ENCODE peak calls at places on chromosomes 1 and 21, in seven cellular contexts. One of them, this sample, is unnamed.

GRCh38 chr1:17908945-17909344 is 153.8 kb downstream of the ACTL8 start:
- DNase-seq in spleen: peak; percentile 31
- DNase-seq in GM23338: no peak
- DNase-seq in adrenal gland: no peak
- DNase-seq in psoas muscle: no peak
- DNase-seq in uterus: no peak
- DNase-seq in neural progenitor cell: no peak
- DNase-seq in this sample: no peak

GRCh38 chr1:211483896-211484612 is 7.9 kb downstream of the RD3 start:
- DNase-seq in spleen: peak; percentile 41
- DNase-seq in adrenal gland: no peak
- DNase-seq in GM23338: no peak
- DNase-seq in psoas muscle: no peak
- DNase-seq in uterus: no peak
- DNase-seq in neural progenitor cell: no peak
- DNase-seq in this sample: peak; percentile 13

GRCh38 chr1:107935396-107936064 is 29.4 kb downstream of the VAV3 start:
- DNase-seq in adrenal gland: no peak
- DNase-seq in neural progenitor cell: no peak
- DNase-seq in uterus: no peak
- DNase-seq in GM23338: no peak
- DNase-seq in spleen: no peak
- DNase-seq in psoas muscle: no peak
- DNase-seq in this sample: no peak

GRCh38 chr1:50213505-50213904 is 104.8 kb downstream of the ELAVL4 start:
- DNase-seq in uterus: no peak
- DNase-seq in neural progenitor cell: no peak
- DNase-seq in psoas muscle: no peak
- DNase-seq in spleen: no peak
- DNase-seq in GM23338: no peak
- DNase-seq in adrenal gland: no peak
- DNase-seq in this sample: no peak

GRCh38 chr1:30600706-30601105 is 122.7 kb downstream of the MATN1 start:
- DNase-seq in spleen: no peak
- DNase-seq in GM23338: no peak
- DNase-seq in adrenal gland: no peak
- DNase-seq in uterus: no peak
- DNase-seq in psoas muscle: no peak
- DNase-seq in neural progenitor cell: peak; percentile 19
- DNase-seq in this sample: peak; percentile 24

GRCh38 chr1:42422672-42423236 is 33.1 kb downstream of the ZMYND12 start:
- DNase-seq in uterus: no peak
- DNase-seq in spleen: no peak
- DNase-seq in psoas muscle: no peak
- DNase-seq in GM23338: no peak
- DNase-seq in adrenal gland: no peak
- DNase-seq in neural progenitor cell: no peak
- DNase-seq in this sample: no peak

GRCh38 chr1:62286778-62287224 is 32.4 kb downstream of the KANK4 start:
- DNase-seq in GM23338: peak; percentile 81
- DNase-seq in spleen: peak; percentile 59
- DNase-seq in uterus: no peak
- DNase-seq in adrenal gland: no peak
- DNase-seq in psoas muscle: no peak
- DNase-seq in neural progenitor cell: peak; percentile 72
- DNase-seq in this sample: no peak

GRCh38 chr1:65059930-65060538 is 88.0 kb upstream of the AK4 start:
- DNase-seq in neural progenitor cell: peak; percentile 7
- DNase-seq in uterus: no peak
- DNase-seq in spleen: no peak
- DNase-seq in psoas muscle: no peak
- DNase-seq in adrenal gland: no peak
- DNase-seq in GM23338: peak; percentile 48
- DNase-seq in this sample: no peak

GRCh38 chr1:116453906-116454305 is 80.9 kb downstream of the ATP1A1 start:
- DNase-seq in adrenal gland: no peak
- DNase-seq in spleen: no peak
- DNase-seq in neural progenitor cell: peak; percentile 34
- DNase-seq in psoas muscle: no peak
- DNase-seq in GM23338: peak; percentile 22
- DNase-seq in uterus: no peak
- DNase-seq in this sample: no peak

GRCh38 chr1:79193211-79194079 is 186.9 kb upstream of the ADGRL4 start:
- DNase-seq in neural progenitor cell: peak; percentile 8
- DNase-seq in psoas muscle: no peak
- DNase-seq in uterus: no peak
- DNase-seq in GM23338: peak; percentile 75
- DNase-seq in spleen: no peak
- DNase-seq in adrenal gland: no peak
- DNase-seq in this sample: no peak

GRCh38 chr1:22208265-22208972 is 65.5 kb upstream of the WNT4 start:
- DNase-seq in neural progenitor cell: peak; percentile 97
- DNase-seq in spleen: peak; percentile 35
- DNase-seq in GM23338: peak; percentile 23
- DNase-seq in adrenal gland: peak; percentile 7
- DNase-seq in psoas muscle: no peak
- DNase-seq in uterus: no peak
- DNase-seq in this sample: no peak

GRCh38 chr1:201404016-201404598 is 5.0 kb upstream of the LAD1 start:
- DNase-seq in spleen: no peak
- DNase-seq in neural progenitor cell: no peak
- DNase-seq in adrenal gland: no peak
- DNase-seq in GM23338: no peak
- DNase-seq in uterus: no peak
- DNase-seq in psoas muscle: no peak
- DNase-seq in this sample: no peak

GRCh38 chr21:38511662-38512243 is 13.5 kb upstream of the ERG start:
- DNase-seq in psoas muscle: no peak
- DNase-seq in adrenal gland: no peak
- DNase-seq in uterus: no peak
- DNase-seq in GM23338: no peak
- DNase-seq in neural progenitor cell: no peak
- DNase-seq in spleen: no peak
- DNase-seq in this sample: no peak

GRCh38 chr1:61463220-61463619 is 261.7 kb downstream of the TM2D1 start:
- DNase-seq in spleen: no peak
- DNase-seq in adrenal gland: no peak
- DNase-seq in neural progenitor cell: no peak
- DNase-seq in uterus: no peak
- DNase-seq in GM23338: no peak
- DNase-seq in psoas muscle: no peak
- DNase-seq in this sample: no peak

GRCh38 chr1:185565314-185565713 is 168.9 kb upstream of the HMCN1 start:
- DNase-seq in neural progenitor cell: no peak
- DNase-seq in GM23338: no peak
- DNase-seq in spleen: no peak
- DNase-seq in adrenal gland: no peak
- DNase-seq in psoas muscle: no peak
- DNase-seq in uterus: no peak
- DNase-seq in this sample: no peak

GRCh38 chr1:44327679-44328491 is 27.2 kb downstream of the ERI3 start:
- DNase-seq in psoas muscle: peak; percentile 90
- DNase-seq in spleen: no peak
- DNase-seq in uterus: peak; percentile 91
- DNase-seq in neural progenitor cell: no peak
- DNase-seq in GM23338: peak; percentile 66
- DNase-seq in adrenal gland: peak; percentile 87
- DNase-seq in this sample: peak; percentile 92

GRCh38 chr21:45076245-45076661 is 1.9 kb downstream of the ADARB1 start:
- DNase-seq in uterus: no peak
- DNase-seq in GM23338: no peak
- DNase-seq in spleen: no peak
- DNase-seq in adrenal gland: no peak
- DNase-seq in psoas muscle: no peak
- DNase-seq in neural progenitor cell: peak; percentile 30
- DNase-seq in this sample: no peak

GRCh38 chr1:12140016-12140415 is 26.8 kb upstream of the TNFRSF1B start:
- DNase-seq in GM23338: no peak
- DNase-seq in spleen: peak; percentile 64
- DNase-seq in uterus: no peak
- DNase-seq in neural progenitor cell: no peak
- DNase-seq in adrenal gland: no peak
- DNase-seq in psoas muscle: no peak
- DNase-seq in this sample: no peak

GRCh38 chr1:166080277-166080964 is 86.4 kb downstream of the FAM78B start:
- DNase-seq in GM23338: no peak
- DNase-seq in psoas muscle: no peak
- DNase-seq in uterus: peak; percentile 18
- DNase-seq in adrenal gland: no peak
- DNase-seq in spleen: no peak
- DNase-seq in neural progenitor cell: no peak
- DNase-seq in this sample: no peak

GRCh38 chr1:96968582-96969378 is 247.2 kb downstream of the PTBP2 start:
- DNase-seq in adrenal gland: no peak
- DNase-seq in GM23338: no peak
- DNase-seq in spleen: no peak
- DNase-seq in uterus: no peak
- DNase-seq in psoas muscle: no peak
- DNase-seq in neural progenitor cell: peak; percentile 20
- DNase-seq in this sample: no peak

GRCh38 chr21:33808715-33809367 is 106.8 kb downstream of the ATP5PO start:
- DNase-seq in neural progenitor cell: no peak
- DNase-seq in spleen: no peak
- DNase-seq in GM23338: no peak
- DNase-seq in psoas muscle: no peak
- DNase-seq in uterus: no peak
- DNase-seq in adrenal gland: no peak
- DNase-seq in this sample: no peak

GRCh38 chr21:44449473-44450363 is 5.6 kb upstream of the LRRC3 start:
- DNase-seq in neural progenitor cell: no peak
- DNase-seq in adrenal gland: peak; percentile 13
- DNase-seq in spleen: peak; percentile 61
- DNase-seq in GM23338: no peak
- DNase-seq in uterus: no peak
- DNase-seq in psoas muscle: no peak
- DNase-seq in this sample: peak; percentile 59

GRCh38 chr1:205976708-205977107 is 26.5 kb downstream of the RAB7B start:
- DNase-seq in GM23338: peak; percentile 41
- DNase-seq in psoas muscle: peak; percentile 33
- DNase-seq in neural progenitor cell: peak; percentile 18
- DNase-seq in spleen: no peak
- DNase-seq in uterus: no peak
- DNase-seq in adrenal gland: peak; percentile 33
- DNase-seq in this sample: no peak

GRCh38 chr1:204494281-204495077 is at the start of gene PIK3C2B:
- DNase-seq in uterus: peak; percentile 79
- DNase-seq in spleen: peak; percentile 95
- DNase-seq in adrenal gland: peak; percentile 86
- DNase-seq in GM23338: peak; percentile 91
- DNase-seq in neural progenitor cell: peak; percentile 96
- DNase-seq in psoas muscle: peak; percentile 84
- DNase-seq in this sample: peak; percentile 75

GRCh38 chr21:36297938-36298572 is 21.9 kb upstream of the MORC3 start:
- DNase-seq in GM23338: no peak
- DNase-seq in uterus: no peak
- DNase-seq in psoas muscle: no peak
- DNase-seq in spleen: peak; percentile 85
- DNase-seq in adrenal gland: peak; percentile 45
- DNase-seq in neural progenitor cell: no peak
- DNase-seq in this sample: peak; percentile 23

GRCh38 chr1:3180915-3181314 is 111.9 kb downstream of the PRDM16 start:
- DNase-seq in psoas muscle: no peak
- DNase-seq in spleen: no peak
- DNase-seq in uterus: no peak
- DNase-seq in adrenal gland: no peak
- DNase-seq in GM23338: no peak
- DNase-seq in neural progenitor cell: no peak
- DNase-seq in this sample: no peak

GRCh38 chr1:50873458-50874187 is 86.4 kb downstream of the FAF1 start:
- DNase-seq in uterus: no peak
- DNase-seq in psoas muscle: peak; percentile 35
- DNase-seq in adrenal gland: peak; percentile 59
- DNase-seq in spleen: peak; percentile 82
- DNase-seq in neural progenitor cell: peak; percentile 77
- DNase-seq in GM23338: peak; percentile 91
- DNase-seq in this sample: peak; percentile 64

GRCh38 chr1:203117611-203118575 is 9.6 kb upstream of the ADORA1 start:
- DNase-seq in uterus: peak; percentile 79
- DNase-seq in neural progenitor cell: peak; percentile 93
- DNase-seq in adrenal gland: peak; percentile 63
- DNase-seq in psoas muscle: peak; percentile 83
- DNase-seq in GM23338: peak; percentile 96
- DNase-seq in spleen: peak; percentile 86
- DNase-seq in this sample: peak; percentile 77
- TF ChIP-seq CTCF in uterus: peak; percentile 85
- TF ChIP-seq CTCF in neural progenitor cell: peak; percentile 90
- TF ChIP-seq CTCF in adrenal gland: peak; percentile 84
- TF ChIP-seq CTCF in psoas muscle: peak; percentile 80
- TF ChIP-seq CTCF in GM23338: peak; percentile 76
- TF ChIP-seq CTCF in spleen: peak; percentile 80
- TF ChIP-seq CTCF in this sample: peak; percentile 70

DNA sequence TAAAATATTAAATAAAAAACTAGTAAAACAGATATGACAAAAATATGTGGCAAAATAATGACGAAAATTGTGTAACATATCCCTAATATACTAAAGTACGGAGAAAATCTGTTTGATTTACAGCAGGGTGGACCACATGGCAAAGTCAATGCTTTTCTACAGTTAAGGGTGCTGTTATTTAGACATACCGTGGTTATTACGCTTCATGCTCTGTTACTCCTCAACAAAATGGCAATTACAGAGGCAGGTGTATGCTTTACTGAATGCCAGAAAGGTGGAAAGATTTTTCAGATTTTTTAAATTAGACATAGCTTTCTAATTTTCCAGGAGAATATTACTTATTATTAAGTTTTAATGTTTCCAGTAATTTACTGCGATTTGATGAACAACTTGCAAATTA is 343.9 kb upstream of the DPYD start:
- DNase-seq in uterus: no peak
- DNase-seq in neural progenitor cell: no peak
- DNase-seq in adrenal gland: no peak
- DNase-seq in psoas muscle: no peak
- DNase-seq in GM23338: no peak
- DNase-seq in spleen: no peak
- DNase-seq in this sample: no peak
- H3K27me3 ChIP-seq in uterus: no peaks in the 10 kb centered on the region
- H3K27me3 ChIP-seq in neural progenitor cell: no peaks in the 10 kb centered on the region
- H3K27me3 ChIP-seq in adrenal gland: no peaks in the 10 kb centered on the region
- H3K27me3 ChIP-seq in psoas muscle: no peaks in the 10 kb centered on the region
- H3K27me3 ChIP-seq in GM23338: no peaks in the 10 kb centered on the region
- H3K27me3 ChIP-seq in spleen: no peaks in the 10 kb centered on the region
- H3K27me3 ChIP-seq in this sample: no peaks in the 10 kb centered on the region

GRCh38 chr1:232951605-232952004 is 1.2 kb downstream of the NTPCR start:
- DNase-seq in GM23338: no peak
- DNase-seq in spleen: no peak
- DNase-seq in neural progenitor cell: no peak
- DNase-seq in uterus: no peak
- DNase-seq in adrenal gland: no peak
- DNase-seq in psoas muscle: no peak
- DNase-seq in this sample: no peak
- H3K27ac ChIP-seq in GM23338: no peak overlapping the region
- H3K27ac ChIP-seq in spleen: no peak overlapping the region
- H3K27ac ChIP-seq in neural progenitor cell: no peak overlapping the region
- H3K27ac ChIP-seq in uterus: no peak overlapping the region
- H3K27ac ChIP-seq in adrenal gland: no peak overlapping the region
- H3K27ac ChIP-seq in psoas muscle: peak overlapping the region; percentile 93
- H3K27ac ChIP-seq in this sample: no peak overlapping the region

DNA sequence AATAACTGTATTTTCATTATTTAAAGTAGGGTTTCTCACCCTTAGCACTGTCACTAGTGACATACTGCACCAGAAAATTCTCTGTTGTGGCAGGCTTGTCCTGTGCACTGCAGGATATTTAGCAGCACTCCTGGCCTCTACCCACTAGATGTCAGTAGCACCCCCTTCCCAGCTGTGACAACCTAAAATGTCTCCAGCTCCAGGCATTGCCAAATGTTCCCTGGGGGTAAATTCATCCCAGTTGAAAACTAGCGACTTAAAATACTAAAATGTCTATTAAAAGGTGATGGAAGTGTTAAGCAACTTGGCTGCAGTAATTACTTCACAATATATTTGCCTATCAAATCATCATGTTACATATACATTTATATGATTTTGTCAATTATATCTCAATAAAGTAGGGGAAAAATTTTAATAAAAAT is 74.7 kb downstream of the ARID4B start:
- DNase-seq in uterus: peak; percentile 55
- DNase-seq in neural progenitor cell: peak; percentile 79
- DNase-seq in adrenal gland: peak; percentile 71
- DNase-seq in spleen: no peak
- DNase-seq in GM23338: peak; percentile 89
- DNase-seq in psoas muscle: peak; percentile 45
- DNase-seq in this sample: no peak
- TF ChIP-seq CTCF in uterus: peak; percentile 83
- TF ChIP-seq CTCF in neural progenitor cell: peak; percentile 88
- TF ChIP-seq CTCF in adrenal gland: peak; percentile 84
- TF ChIP-seq CTCF in spleen: peak; percentile 81
- TF ChIP-seq CTCF in GM23338: peak; percentile 89
- TF ChIP-seq CTCF in psoas muscle: peak; percentile 83
- TF ChIP-seq CTCF in this sample: peak; percentile 72

This sample was measured in tibial artery.